ENCODE peak calls at places on chromosome 22, in eight cellular contexts. W is stimulated activated CD8-positive, alpha-beta memory T cell treated with anti-CD3 and anti-CD28 coated beads, Interleukin-7, amount 100 ng/mL, for 1 hour; J is lung microvascular endothelial cell; M is NCI-H2171 treated with DMSO at 0.1 percent for 48 hours; Z is heart right ventricle; A is suprapubic skin; K is neuronal stem cell; N is Kasumi-1. G is an unnamed sample.

GRCh38 chr22:21445437-21446127 is 21.6 kb upstream of the TMEM191C start:
- DNase-seq in W (no peak), J (no peak), M (no peak), Z (peak; percentile 3), A (peak; percentile 71), K (no peak), N (no peak), G (no peak)

GRCh38 chr22:31080164-31080847 is 812 bp upstream of the SMTN start:
- DNase-seq in W (no peak), J (no peak), M (no peak), Z (peak; percentile 3), A (no peak), K (no peak), N (no peak), G (no peak)

GRCh38 chr22:31998784-31999435 is 44.2 kb upstream of the SLC5A1 start:
- DNase-seq in W (no peak), J (no peak), M (no peak), Z (no peak), A (no peak), K (no peak), N (no peak), G (peak; percentile 58)

GRCh38 chr22:40376149-40376548 is 5.8 kb downstream of the SGSM3 start:
- DNase-seq in W (no peak), J (no peak), M (no peak), Z (no peak), A (no peak), K (no peak), N (no peak), G (no peak)

GRCh38 chr22:36406139-36406538 is 18.4 kb upstream of the MYH9 start:
- DNase-seq in W (no peak), J (no peak), M (peak; percentile 32), Z (no peak), A (no peak), K (no peak), N (peak; percentile 73), G (no peak)

GRCh38 chr22:21451545-21452520 is 15.4 kb upstream of the TMEM191C start:
- DNase-seq in W (no peak), J (no peak), M (no peak), Z (peak; percentile 2), A (peak; percentile 55), K (no peak), N (no peak), G (peak; percentile 59)

GRCh38 chr22:27726726-27727449 is 74.7 kb downstream of the MN1 start:
- DNase-seq in W (no peak), J (peak; percentile 83), M (peak; percentile 70), Z (peak; percentile 79), A (peak; percentile 84), K (no peak), N (no peak), G (no peak)

GRCh38 chr22:37345863-37346514 is 63.7 kb downstream of the CYTH4 start:
- DNase-seq in W (no peak), J (peak; percentile 40), M (peak; percentile 67), Z (peak; percentile 31), A (no peak), K (no peak), N (no peak), G (no peak)

GRCh38 chr22:30861131-30861530 is 107.4 kb downstream of the MORC2 start:
- DNase-seq in W (no peak), J (no peak), M (no peak), Z (no peak), A (no peak), K (no peak), N (no peak), G (no peak)

GRCh38 chr22:45334068-45334467 is 24.3 kb downstream of the FAM118A start:
- DNase-seq in W (no peak), J (no peak), M (peak; percentile 69), Z (no peak), A (no peak), K (no peak), N (no peak), G (no peak)

GRCh38 chr22:47166446-47167016 is 404.1 kb downstream of the TBC1D22A start:
- DNase-seq in W (no peak), J (no peak), M (no peak), Z (no peak), A (peak; percentile 61), K (no peak), N (no peak), G (peak; percentile 59)

GRCh38 chr22:36367066-36367465 is 20.7 kb downstream of the MYH9 start:
- DNase-seq in W (no peak), J (no peak), M (no peak), Z (no peak), A (no peak), K (no peak), N (no peak), G (no peak)

GRCh38 chr22:39446239-39446721 is 10.5 kb upstream of the MGAT3 start:
- DNase-seq in W (no peak), J (no peak), M (no peak), Z (no peak), A (no peak), K (no peak), N (no peak), G (no peak)

GRCh38 chr22:37284807-37285355 is 2.6 kb downstream of the CYTH4 start:
- DNase-seq in W (no peak), J (no peak), M (no peak), Z (peak; percentile 42), A (no peak), K (no peak), N (peak; percentile 99), G (peak; percentile 56)

G was measured in lower leg skin.